ENCODE peak calls at places on chromosomes 11 and 22, in eight cellular contexts. W is A549, Q is HCT116, U is endothelial cell of umbilical vein, N is K562, D is HepG2, G is SK-N-SH, M is GM12878. K is an unnamed sample.

GRCh38 chr11:28072321-28072720 is 35.6 kb downstream of the KIF18A start:
- DNase-seq in W (no peak), Q (no peak), U (peak), N (no peak), D (no peak), G (no peak), M (no peak), K (no peak)

GRCh38 chr22:40213478-40213877 is 35.8 kb downstream of the TNRC6B start:
- DNase-seq in W (no peak), Q (no peak), U (peak), N (no peak), D (no peak), G (peak), M (no peak), K (no peak)

GRCh38 chr22:44309647-44310046 is 3.1 kb downstream of the SHISAL1 start:
- DNase-seq in W (no peak), Q (no peak), U (no peak), N (no peak), D (no peak), G (no peak), M (no peak), K (no peak)

GRCh38 chr11:100525635-100526034 is 161.5 kb upstream of the ARHGAP42 start:
- DNase-seq in W (no peak), Q (peak), U (no peak), N (no peak), D (no peak), G (no peak), M (no peak), K (peak)

GRCh38 chr11:6393989-6394670 is 3.9 kb downstream of the SMPD1 start:
- DNase-seq in W (no peak), Q (no peak), U (no peak), N (no peak), D (no peak), G (no peak), M (no peak), K (no peak)

GRCh38 chr22:48589901-48590300 is 1237.8 kb downstream of the BRD1 start:
- DNase-seq in W (no peak), Q (no peak), U (no peak), N (no peak), D (no peak), G (no peak), M (no peak), K (no peak)

GRCh38 chr11:112320668-112321067 is 60.0 kb upstream of the PLET1 start:
- DNase-seq in W (no peak), Q (no peak), U (peak), N (no peak), D (peak), G (no peak), M (no peak), K (no peak)

GRCh38 chr11:50412832-50413231 is 380.2 kb downstream of the OR4C45 start:
- DNase-seq in W (no peak), Q (no peak), U (no peak), N (no peak), D (no peak), G (no peak), M (no peak), K (no peak)

GRCh38 chr11:119356349-119357031 is 10.0 kb upstream of the MFRP start:
- DNase-seq in W (peak), Q (peak), U (peak), N (peak), D (no peak), G (peak), M (no peak), K (peak)

GRCh38 chr22:48404004-48404403 is 1423.7 kb downstream of the BRD1 start:
- DNase-seq in W (no peak), Q (no peak), U (no peak), N (no peak), D (no peak), G (no peak), M (no peak), K (no peak)

GRCh38 chr11:124920870-124921609 is 2.0 kb downstream of the HEPN1 start:
- DNase-seq in W (peak), Q (no peak), U (peak), N (no peak), D (no peak), G (peak), M (no peak), K (no peak)

GRCh38 chr22:38843201-38843715 is 570 bp downstream of the NPTXR start:
- DNase-seq in W (peak), Q (no peak), U (peak), N (peak), D (peak), G (peak), M (no peak), K (peak)

GRCh38 chr11:78806214-78807004 is 231.7 kb upstream of the NARS2 start:
- DNase-seq in W (no peak), Q (no peak), U (no peak), N (no peak), D (no peak), G (no peak), M (no peak), K (peak)

GRCh38 chr22:25419247-25420113 is 145.0 kb upstream of the GRK3 start:
- DNase-seq in W (no peak), Q (no peak), U (peak), N (no peak), D (peak), G (no peak), M (peak), K (peak)

GRCh38 chr11:34721646-34722045 is 100.8 kb downstream of the EHF start:
- DNase-seq in W (no peak), Q (no peak), U (no peak), N (no peak), D (no peak), G (no peak), M (no peak), K (no peak)

GRCh38 chr11:1303973-1304372 is 5.5 kb downstream of the TOLLIP start:
- DNase-seq in W (no peak), Q (no peak), U (no peak), N (no peak), D (no peak), G (peak), M (no peak), K (no peak)

GRCh38 chr11:33987975-33988580 is 63.5 kb upstream of the CAPRIN1 start:
- DNase-seq in W (peak), Q (peak), U (peak), N (peak), D (peak), G (peak), M (no peak), K (peak)

GRCh38 chr11:120096326-120096725 is 41.6 kb downstream of the TRIM29 start:
- DNase-seq in W (no peak), Q (no peak), U (no peak), N (no peak), D (no peak), G (peak), M (no peak), K (no peak)

GRCh38 chr22:19959587-19960490 is 18.2 kb upstream of the TXNRD2 start:
- DNase-seq in W (no peak), Q (no peak), U (no peak), N (peak), D (no peak), G (peak), M (no peak), K (no peak)

GRCh38 chr22:19959043-19959586 is 17.5 kb upstream of the TXNRD2 start:
- DNase-seq in W (no peak), Q (peak), U (peak), N (peak), D (peak), G (peak), M (no peak), K (no peak)

GRCh38 chr22:19958083-19959042 is 16.7 kb upstream of the TXNRD2 start:
- DNase-seq in W (no peak), Q (no peak), U (no peak), N (no peak), D (no peak), G (no peak), M (no peak), K (no peak)

GRCh38 chr22:19955241-19956128 is 13.9 kb upstream of the TXNRD2 start:
- DNase-seq in W (no peak), Q (no peak), U (no peak), N (no peak), D (no peak), G (peak), M (no peak), K (no peak)

DNA sequence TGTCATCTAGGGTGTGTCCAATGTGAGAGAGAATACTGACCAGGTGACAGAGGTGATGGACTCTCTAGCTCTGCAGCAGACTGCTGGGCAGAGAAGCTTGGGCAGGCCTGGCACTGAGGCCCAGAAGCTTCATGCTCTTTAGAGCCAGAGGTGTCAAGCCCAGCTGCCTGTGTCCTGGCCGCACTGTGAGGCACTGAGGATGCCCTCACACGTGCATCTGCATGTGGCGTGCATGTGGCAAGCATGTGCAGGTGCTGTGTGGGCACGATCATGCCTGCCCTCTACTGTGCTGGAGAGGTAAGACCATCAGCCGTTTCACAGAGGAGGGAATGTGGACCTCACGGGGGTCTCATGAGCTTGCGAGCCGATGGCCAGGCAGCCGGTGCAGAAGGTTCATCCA is 15.8 kb upstream of the TXNRD2 start:
- DNase-seq in W (no peak), Q (no peak), U (no peak), N (no peak), D (no peak), G (peak), M (no peak), K (no peak)
- TF ChIP-seq CTCF in W (no peak), Q (peak), U (no peak), N (peak), D (peak), G (no peak), M (no peak), K (peak)

GRCh38 chr11:12100429-12100828 is 10.0 kb upstream of the MICAL2 start:
- DNase-seq in W (no peak), Q (no peak), U (no peak), N (no peak), D (no peak), G (no peak), M (no peak), K (no peak)

GRCh38 chr11:12102588-12103410 is 7.6 kb upstream of the MICAL2 start:
- DNase-seq in W (no peak), Q (no peak), U (no peak), N (no peak), D (no peak), G (no peak), M (no peak), K (no peak)

GRCh38 chr11:12099132-12099873 is 11.1 kb upstream of the MICAL2 start:
- DNase-seq in W (no peak), Q (no peak), U (no peak), N (no peak), D (no peak), G (no peak), M (no peak), K (peak)

GRCh38 chr11:12100886-12101285 is 9.5 kb upstream of the MICAL2 start:
- DNase-seq in W (no peak), Q (no peak), U (no peak), N (no peak), D (no peak), G (no peak), M (no peak), K (no peak)

GRCh38 chr11:12101318-12101717 is 9.1 kb upstream of the MICAL2 start:
- DNase-seq in W (no peak), Q (no peak), U (no peak), N (no peak), D (no peak), G (no peak), M (no peak), K (no peak)
- H3K4me3 ChIP-seq in W (no peak), Q (no peak), U (no peak), N (no peak), D (no peak), G (no peak), M (no peak), K (no peak)

GRCh38 chr11:69727266-69727665 is 23.4 kb upstream of the FGF19 start:
- DNase-seq in W (no peak), Q (no peak), U (no peak), N (no peak), D (no peak), G (no peak), M (no peak), K (no peak)

GRCh38 chr11:69726481-69726880 is 22.7 kb upstream of the FGF19 start:
- DNase-seq in W (no peak), Q (no peak), U (no peak), N (no peak), D (no peak), G (no peak), M (no peak), K (no peak)

GRCh38 chr11:69721745-69722144 is 17.9 kb upstream of the FGF19 start:
- DNase-seq in W (no peak), Q (no peak), U (no peak), N (no peak), D (no peak), G (no peak), M (no peak), K (no peak)

GRCh38 chr11:69729252-69729651 is 25.4 kb upstream of the FGF19 start:
- DNase-seq in W (no peak), Q (no peak), U (no peak), N (no peak), D (no peak), G (no peak), M (no peak), K (no peak)

GRCh38 chr11:69726019-69726418 is 22.2 kb upstream of the FGF19 start:
- DNase-seq in W (no peak), Q (no peak), U (no peak), N (no peak), D (no peak), G (no peak), M (no peak), K (no peak)
- TF ChIP-seq MAX in W (no peak), Q (no peak), U (no peak), N (no peak), D (no peak), G (no peak), M (no peak), K (no peak)

GRCh38 chr22:34841911-34842310 is 224.0 kb upstream of the ISX start:
- DNase-seq in W (no peak), Q (no peak), U (no peak), N (no peak), D (no peak), G (no peak), M (no peak), K (no peak)

GRCh38 chr22:34845391-34845790 is 220.6 kb upstream of the ISX start:
- DNase-seq in W (no peak), Q (no peak), U (no peak), N (no peak), D (no peak), G (no peak), M (no peak), K (no peak)

GRCh38 chr22:34841321-34841901 is 224.5 kb upstream of the ISX start:
- DNase-seq in W (no peak), Q (no peak), U (no peak), N (no peak), D (no peak), G (no peak), M (no peak), K (no peak)

GRCh38 chr22:34847072-34847471 is 218.9 kb upstream of the ISX start:
- DNase-seq in W (no peak), Q (no peak), U (no peak), N (no peak), D (no peak), G (no peak), M (peak), K (no peak)

GRCh38 chr22:34842630-34843029 is 223.3 kb upstream of the ISX start:
- DNase-seq in W (no peak), Q (no peak), U (no peak), N (no peak), D (no peak), G (no peak), M (no peak), K (no peak)
- TF ChIP-seq CTCF in W (no peak), Q (peak), U (no peak), N (peak), D (no peak), G (no peak), M (no peak), K (no peak)

GRCh38 chr11:31817621-31818493 is 6.7 kb upstream of the PAX6 start:
- DNase-seq in W (no peak), Q (no peak), U (no peak), N (no peak), D (no peak), G (peak), M (no peak), K (no peak)

GRCh38 chr11:31817054-31817620 is 6.0 kb upstream of the PAX6 start:
- DNase-seq in W (no peak), Q (no peak), U (no peak), N (peak), D (no peak), G (peak), M (no peak), K (no peak)

GRCh38 chr11:31813961-31814868 is 3.1 kb upstream of the PAX6 start:
- DNase-seq in W (no peak), Q (no peak), U (no peak), N (no peak), D (no peak), G (peak), M (no peak), K (no peak)

GRCh38 chr11:31816467-31817053 is 5.4 kb upstream of the PAX6 start:
- DNase-seq in W (no peak), Q (no peak), U (no peak), N (peak), D (no peak), G (peak), M (no peak), K (no peak)

DNA sequence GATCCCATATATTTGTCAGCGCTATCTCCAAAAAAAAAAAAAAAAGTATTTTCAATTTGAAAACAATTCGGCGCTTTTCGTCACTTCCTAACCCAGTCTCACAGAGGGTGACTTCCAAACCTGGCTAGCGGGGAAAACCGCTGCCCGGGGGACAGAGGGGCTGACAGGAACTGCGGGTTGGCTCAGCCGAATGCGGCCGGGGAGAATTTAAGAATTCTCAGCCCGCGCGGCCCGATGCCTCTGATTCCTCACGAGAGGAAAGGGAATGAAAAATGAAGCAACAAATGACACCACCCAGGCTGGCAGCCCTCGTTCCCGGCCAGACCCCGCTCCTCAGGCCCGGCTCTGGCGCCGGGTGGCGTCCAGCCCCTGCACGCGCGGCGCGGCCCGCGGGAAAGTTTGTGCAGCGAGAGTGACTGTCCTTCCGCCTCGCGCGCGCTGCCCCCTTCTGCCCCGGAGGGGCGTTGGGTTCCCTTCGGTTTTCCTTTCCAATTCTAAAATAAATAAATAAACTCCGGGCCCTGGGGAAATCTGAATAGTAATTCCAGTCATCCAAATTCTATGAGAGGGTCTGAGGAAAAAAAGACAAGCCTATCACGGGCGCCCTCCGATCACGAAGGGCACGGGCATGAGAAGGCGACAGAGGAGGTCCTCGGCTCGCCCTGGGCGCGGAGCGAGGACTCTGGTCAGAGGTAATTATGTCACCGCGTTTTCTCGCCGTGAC is 4.8 kb upstream of the PAX6 start:
- DNase-seq in W (no peak), Q (no peak), U (no peak), N (peak), D (no peak), G (peak), M (no peak), K (no peak)
- H3K4me3 ChIP-seq in W (peak), Q (no peak), U (no peak), N (peak), D (no peak), G (no peak), M (no peak), K (no peak)

DNA sequence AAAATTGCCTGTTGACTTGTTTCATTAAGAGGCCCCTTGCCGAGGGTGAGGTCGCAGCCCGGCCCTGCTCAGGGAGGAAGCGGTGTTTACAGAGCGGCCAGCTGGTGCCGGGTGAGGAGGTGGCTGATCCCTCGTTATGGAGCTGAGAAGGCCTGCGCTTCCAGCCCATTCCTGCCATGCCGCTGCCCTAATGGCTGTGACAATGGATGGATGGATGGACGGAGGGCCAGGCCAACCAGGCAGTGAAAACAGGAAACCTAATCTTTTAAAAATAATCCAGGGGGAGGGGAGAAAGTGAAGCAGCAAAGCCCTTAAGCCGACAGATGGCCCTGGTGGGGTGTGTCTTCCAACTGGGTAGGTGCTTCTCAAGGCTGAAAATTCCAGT is 38.5 kb downstream of the BCR start:
- DNase-seq in W (no peak), Q (no peak), U (peak), N (no peak), D (peak), G (peak), M (no peak), K (peak)
- TF ChIP-seq MAX in W (no peak), Q (no peak), U (no peak), N (no peak), D (peak), G (no peak), M (no peak), K (peak)

K was measured in NB4.